ENCODE peak calls at places on chromosomes 13 and 19, in four cellular contexts. D is NCI-H2029, N is left ventricle myocardium inferior, Q is left kidney. B is an unnamed sample.

GRCh38 chr19:9523885-9524474 is 14.5 kb downstream of the ZNF426 start:
- DNase-seq in D (no peak), Q (no peak), N (no peak), B (no peak)

GRCh38 chr13:21256351-21256761 is 79.9 kb downstream of the MRPL57 start:
- DNase-seq in N (no peak), D (no peak), Q (no peak), B (no peak)

GRCh38 chr19:418761-419632 is 10.1 kb upstream of the C2CD4C start:
- DNase-seq in D (no peak), N (peak; percentile 10), Q (no peak), B (no peak)

GRCh38 chr13:83618966-83619365 is 263.3 kb downstream of the SLITRK1 start:
- DNase-seq in Q (no peak), N (no peak), D (no peak), B (no peak)

GRCh38 chr13:64158910-64159309 is 2743.3 kb upstream of the PCDH20 start:
- DNase-seq in N (no peak), D (no peak), Q (no peak), B (no peak)

GRCh38 chr13:98258226-98258625 is 81.2 kb upstream of the RNF113B start:
- DNase-seq in Q (no peak), D (no peak), N (no peak), B (no peak)

GRCh38 chr19:9644472-9644871 is 23.4 kb upstream of the ZNF561 start:
- DNase-seq in N (no peak), D (no peak), Q (no peak), B (no peak)

GRCh38 chr13:112885782-112886268 is 83.2 kb upstream of the MCF2L start:
- DNase-seq in N (peak; percentile 82), Q (peak; percentile 97), D (peak; percentile 67), B (peak; percentile 84)

GRCh38 chr13:95100525-95101121 is 200.6 kb downstream of the ABCC4 start:
- DNase-seq in D (no peak), Q (no peak), N (no peak), B (no peak)